ENCODE peak calls at places on chromosomes 13 and 19, in seven cellular contexts. V is neural progenitor cell; T is activated CD4-positive, alpha-beta T cell treated with anti-CD3 and anti-CD28 coated beads for 4 hours; N is AG09319; B is non-pigmented ciliary epithelial cell; M is stimulated activated CD4-positive, alpha-beta T cell treated with anti-CD3 and anti-CD28 coated beads, Interleukin-12 subunit alpha, Interleukin-12 subunit beta, amount 100 ng/mL, for 24 hours; U is ecto neural progenitor cell. I is an unnamed sample.

GRCh38 chr13:39765801-39766463 is 110.5 kb downstream of the COG6 start:
- DNase-seq in N (no peak), M (no peak), U (no peak), V (peak; percentile 52), T (no peak), B (no peak), I (peak; percentile 42)

GRCh38 chr13:110233181-110233641 is 73.7 kb downstream of the COL4A1 start:
- DNase-seq in B (peak; percentile 23), N (peak; percentile 56), U (no peak), T (no peak), M (no peak), V (no peak), I (no peak)

GRCh38 chr13:40961224-40961623 is 57.9 kb downstream of the ELF1 start:
- DNase-seq in U (no peak), B (no peak), M (no peak), T (no peak), V (no peak), N (no peak), I (no peak)

GRCh38 chr19:1651548-1652394 is 644 bp downstream of the TCF3 start:
- DNase-seq in N (no peak), U (peak; percentile 71), M (no peak), T (peak; percentile 58), B (no peak), V (peak; percentile 79), I (peak; percentile 56)

GRCh38 chr13:112690242-112690943 is 555 bp downstream of the ATP11A start:
- DNase-seq in N (no peak), B (no peak), U (peak; percentile 75), V (peak; percentile 81), T (peak; percentile 17), M (no peak), I (peak; percentile 73)

GRCh38 chr13:91381371-91381770 is 17.1 kb upstream of the GPC5 start:
- DNase-seq in N (no peak), M (no peak), T (no peak), B (no peak), U (no peak), V (peak; percentile 28), I (peak; percentile 54)

GRCh38 chr13:40235160-40235796 is 431.2 kb downstream of the FOXO1 start:
- DNase-seq in T (no peak), U (no peak), B (no peak), M (no peak), V (no peak), N (peak; percentile 30), I (no peak)

GRCh38 chr19:55383789-55384575 is at the start of gene TMEM238:
- DNase-seq in M (no peak), V (peak; percentile 88), B (no peak), T (peak; percentile 38), N (no peak), U (peak; percentile 77), I (peak; percentile 61)

GRCh38 chr13:110536006-110536693 is 25.4 kb downstream of the RAB20 start:
- DNase-seq in M (no peak), U (no peak), V (no peak), N (no peak), B (no peak), T (no peak), I (no peak)

GRCh38 chr19:21841081-21841783 is 5.2 kb upstream of the ZNF43 start:
- DNase-seq in N (no peak), V (no peak), U (no peak), T (no peak), B (no peak), M (no peak), I (no peak)

GRCh38 chr19:1860133-1860775 is 3.1 kb downstream of the KLF16 start:
- DNase-seq in T (peak; percentile 72), V (peak; percentile 86), M (no peak), B (peak; percentile 22), N (no peak), U (peak; percentile 80), I (peak; percentile 67)

GRCh38 chr13:24208314-24208713 is 47.8 kb downstream of the SPATA13 start:
- DNase-seq in M (no peak), U (no peak), T (no peak), V (no peak), N (peak; percentile 62), B (peak; percentile 60), I (no peak)

GRCh38 chr13:105410602-105411001 is 1124.9 kb downstream of the EFNB2 start:
- DNase-seq in U (peak; percentile 69), M (no peak), N (no peak), T (no peak), V (peak; percentile 77), B (no peak), I (peak; percentile 54)

GRCh38 chr19:6769006-6769637 is 1.9 kb upstream of the SH2D3A start:
- DNase-seq in B (no peak), V (peak; percentile 64), N (no peak), T (no peak), U (no peak), M (no peak), I (no peak)

GRCh38 chr19:46586294-46586693 is 14.8 kb upstream of the CALM3 start:
- DNase-seq in U (no peak), N (no peak), M (no peak), B (no peak), V (no peak), T (no peak), I (no peak)

GRCh38 chr13:36298535-36299068 is 988 bp upstream of the CCDC169 start:
- DNase-seq in B (no peak), N (no peak), V (peak; percentile 90), U (peak; percentile 59), T (no peak), M (no peak), I (no peak)

GRCh38 chr19:56980864-56981263 is 138.9 kb upstream of the USP29 start:
- DNase-seq in N (no peak), M (no peak), U (no peak), T (no peak), B (no peak), V (no peak), I (no peak)

GRCh38 chr13:75489502-75490263 is 7.7 kb upstream of the TBC1D4 start:
- DNase-seq in U (no peak), V (no peak), T (no peak), M (no peak), N (peak; percentile 45), B (no peak), I (no peak)

GRCh38 chr13:43879323-43880181 is at the start of the genes CCDC122 and LACC1:
- DNase-seq in U (peak; percentile 87), N (peak; percentile 52), T (peak; percentile 77), B (no peak), M (peak; percentile 68), V (peak; percentile 90), I (peak; percentile 43)

GRCh38 chr13:110381029-110381360 is 73.9 kb downstream of the COL4A2 start:
- DNase-seq in T (no peak), B (no peak), V (no peak), U (no peak), N (no peak), M (no peak), I (no peak)

GRCh38 chr13:46905249-46905648 is 8.4 kb upstream of the HTR2A start:
- DNase-seq in B (no peak), N (no peak), U (no peak), V (no peak), T (no peak), M (no peak), I (no peak)

GRCh38 chr19:45250832-45251451 is at the start of gene MARK4:
- DNase-seq in B (no peak), V (peak; percentile 82), N (peak; percentile 14), M (peak; percentile 17), U (peak; percentile 77), T (peak; percentile 64), I (peak; percentile 58)

GRCh38 chr13:27977476-27978300 is 8.6 kb upstream of the CDX2 start:
- DNase-seq in V (peak; percentile 77), M (no peak), T (no peak), N (no peak), B (no peak), U (no peak), I (no peak)

GRCh38 chr13:109454167-109454917 is 332.0 kb downstream of the IRS2 start:
- DNase-seq in T (no peak), N (peak; percentile 24), B (no peak), V (no peak), M (no peak), U (no peak), I (no peak)